ENCODE peak calls at places on chromosomes 7 and 10, in eight cellular contexts. One of them, this sample, is unnamed.
A peak's percentile ranks its signal among the peaks of the same experiment; 100 is the strongest.

GRCh38 chr10:94364480-94364879 is 1.7 kb upstream of the NOC3L start:
- DNase-seq in PC-3: no peak
- DNase-seq in A549: no peak
- DNase-seq in CD4-positive, alpha-beta T cell: no peak
- DNase-seq in suprapubic skin: no peak
- DNase-seq in body of pancreas: no peak
- DNase-seq in PC-9: no peak
- DNase-seq in caudate nucleus: no peak
- DNase-seq in this sample: no peak

GRCh38 chr7:25989140-25989705 is 162.8 kb upstream of the NFE2L3 start:
- DNase-seq in body of pancreas: peak; percentile 32
- DNase-seq in caudate nucleus: no peak
- DNase-seq in PC-9: no peak
- DNase-seq in suprapubic skin: no peak
- DNase-seq in PC-3: no peak
- DNase-seq in A549: no peak
- DNase-seq in CD4-positive, alpha-beta T cell: no peak
- DNase-seq in this sample: no peak

GRCh38 chr7:90580051-90580450 is 16.1 kb upstream of the CDK14 start:
- DNase-seq in A549: no peak
- DNase-seq in suprapubic skin: no peak
- DNase-seq in PC-3: peak; percentile 67
- DNase-seq in body of pancreas: no peak
- DNase-seq in CD4-positive, alpha-beta T cell: no peak
- DNase-seq in PC-9: no peak
- DNase-seq in caudate nucleus: no peak
- DNase-seq in this sample: no peak

GRCh38 chr7:95472521-95473160 is 13.1 kb upstream of the ASB4 start:
- DNase-seq in PC-3: no peak
- DNase-seq in suprapubic skin: no peak
- DNase-seq in A549: no peak
- DNase-seq in CD4-positive, alpha-beta T cell: no peak
- DNase-seq in body of pancreas: no peak
- DNase-seq in PC-9: no peak
- DNase-seq in caudate nucleus: no peak
- DNase-seq in this sample: no peak

GRCh38 chr10:62588116-62588515 is 213.9 kb downstream of the ZNF365 start:
- DNase-seq in PC-9: no peak
- DNase-seq in suprapubic skin: no peak
- DNase-seq in A549: no peak
- DNase-seq in PC-3: peak; percentile 41
- DNase-seq in body of pancreas: no peak
- DNase-seq in CD4-positive, alpha-beta T cell: no peak
- DNase-seq in caudate nucleus: no peak
- DNase-seq in this sample: no peak

GRCh38 chr7:1558841-1559625 is 3.0 kb upstream of the TMEM184A start:
- DNase-seq in CD4-positive, alpha-beta T cell: no peak
- DNase-seq in PC-9: peak; percentile 93
- DNase-seq in A549: no peak
- DNase-seq in PC-3: peak; percentile 66
- DNase-seq in suprapubic skin: no peak
- DNase-seq in body of pancreas: no peak
- DNase-seq in caudate nucleus: no peak
- DNase-seq in this sample: no peak

GRCh38 chr7:135678612-135679575 is 16.6 kb downstream of the STMP1 start:
- DNase-seq in PC-3: peak; percentile 90
- DNase-seq in suprapubic skin: no peak
- DNase-seq in body of pancreas: peak; percentile 63
- DNase-seq in CD4-positive, alpha-beta T cell: no peak
- DNase-seq in PC-9: peak; percentile 88
- DNase-seq in caudate nucleus: no peak
- DNase-seq in A549: no peak
- DNase-seq in this sample: no peak

GRCh38 chr10:69801094-69801433 is 642 bp upstream of the COL13A1 start:
- DNase-seq in body of pancreas: peak; percentile 54
- DNase-seq in A549: peak; percentile 88
- DNase-seq in caudate nucleus: no peak
- DNase-seq in CD4-positive, alpha-beta T cell: peak; percentile 2
- DNase-seq in suprapubic skin: no peak
- DNase-seq in PC-9: peak; percentile 67
- DNase-seq in PC-3: peak; percentile 92
- DNase-seq in this sample: peak; percentile 50

GRCh38 chr7:40579401-40579800 is 444.6 kb downstream of the SUGCT start:
- DNase-seq in CD4-positive, alpha-beta T cell: no peak
- DNase-seq in body of pancreas: no peak
- DNase-seq in PC-9: peak; percentile 26
- DNase-seq in caudate nucleus: no peak
- DNase-seq in A549: no peak
- DNase-seq in suprapubic skin: no peak
- DNase-seq in PC-3: no peak
- DNase-seq in this sample: no peak

GRCh38 chr10:114403545-114404161 is 649 bp downstream of the AFAP1L2 start:
- DNase-seq in CD4-positive, alpha-beta T cell: no peak
- DNase-seq in PC-3: no peak
- DNase-seq in body of pancreas: peak; percentile 38
- DNase-seq in A549: peak; percentile 67
- DNase-seq in suprapubic skin: no peak
- DNase-seq in PC-9: no peak
- DNase-seq in caudate nucleus: no peak
- DNase-seq in this sample: peak; percentile 72

GRCh38 chr7:1274876-1275684 is 42.4 kb downstream of the UNCX start:
- DNase-seq in CD4-positive, alpha-beta T cell: no peak
- DNase-seq in PC-3: no peak
- DNase-seq in suprapubic skin: no peak
- DNase-seq in A549: no peak
- DNase-seq in caudate nucleus: no peak
- DNase-seq in body of pancreas: no peak
- DNase-seq in PC-9: no peak
- DNase-seq in this sample: peak; percentile 28

GRCh38 chr7:91683823-91684222 is 196.7 kb downstream of the MTERF1 start:
- DNase-seq in suprapubic skin: no peak
- DNase-seq in PC-3: no peak
- DNase-seq in body of pancreas: no peak
- DNase-seq in CD4-positive, alpha-beta T cell: no peak
- DNase-seq in A549: no peak
- DNase-seq in PC-9: no peak
- DNase-seq in caudate nucleus: no peak
- DNase-seq in this sample: no peak

GRCh38 chr7:80060218-80060806 is 74.3 kb upstream of the GNAI1 start:
- DNase-seq in PC-3: peak; percentile 80
- DNase-seq in CD4-positive, alpha-beta T cell: no peak
- DNase-seq in caudate nucleus: no peak
- DNase-seq in PC-9: peak; percentile 58
- DNase-seq in suprapubic skin: no peak
- DNase-seq in A549: peak; percentile 17
- DNase-seq in body of pancreas: no peak
- DNase-seq in this sample: no peak

GRCh38 chr7:4641091-4641666 is 40.9 kb upstream of the FOXK1 start:
- DNase-seq in caudate nucleus: no peak
- DNase-seq in PC-3: no peak
- DNase-seq in body of pancreas: peak; percentile 18
- DNase-seq in CD4-positive, alpha-beta T cell: no peak
- DNase-seq in suprapubic skin: no peak
- DNase-seq in A549: no peak
- DNase-seq in PC-9: peak; percentile 17
- DNase-seq in this sample: no peak

GRCh38 chr7:3028767-3029111 is 14.9 kb downstream of the CARD11 start:
- DNase-seq in caudate nucleus: no peak
- DNase-seq in suprapubic skin: no peak
- DNase-seq in PC-9: no peak
- DNase-seq in A549: no peak
- DNase-seq in CD4-positive, alpha-beta T cell: no peak
- DNase-seq in PC-3: no peak
- DNase-seq in body of pancreas: no peak
- DNase-seq in this sample: no peak

GRCh38 chr10:25627606-25628005 is 306.4 kb upstream of the MYO3A start:
- DNase-seq in suprapubic skin: no peak
- DNase-seq in caudate nucleus: no peak
- DNase-seq in CD4-positive, alpha-beta T cell: no peak
- DNase-seq in body of pancreas: no peak
- DNase-seq in PC-3: no peak
- DNase-seq in PC-9: no peak
- DNase-seq in A549: no peak
- DNase-seq in this sample: no peak

GRCh38 chr10:127386606-127387327 is 162.3 kb upstream of the NPS start:
- DNase-seq in PC-9: no peak
- DNase-seq in suprapubic skin: no peak
- DNase-seq in A549: no peak
- DNase-seq in body of pancreas: no peak
- DNase-seq in PC-3: no peak
- DNase-seq in caudate nucleus: no peak
- DNase-seq in CD4-positive, alpha-beta T cell: no peak
- DNase-seq in this sample: no peak

GRCh38 chr10:36602374-36602773 is 523.0 kb upstream of the ANKRD30A start:
- DNase-seq in CD4-positive, alpha-beta T cell: no peak
- DNase-seq in body of pancreas: no peak
- DNase-seq in A549: peak; percentile 10
- DNase-seq in PC-3: peak; percentile 98
- DNase-seq in caudate nucleus: no peak
- DNase-seq in PC-9: no peak
- DNase-seq in suprapubic skin: no peak
- DNase-seq in this sample: no peak

GRCh38 chr10:63614371-63614891 is 93.2 kb downstream of the REEP3 start:
- DNase-seq in suprapubic skin: no peak
- DNase-seq in PC-3: no peak
- DNase-seq in caudate nucleus: peak; percentile 21
- DNase-seq in CD4-positive, alpha-beta T cell: no peak
- DNase-seq in A549: no peak
- DNase-seq in PC-9: no peak
- DNase-seq in body of pancreas: no peak
- DNase-seq in this sample: no peak

GRCh38 chr10:114181971-114182370 is 2.8 kb downstream of the TDRD1 start:
- DNase-seq in CD4-positive, alpha-beta T cell: no peak
- DNase-seq in PC-3: no peak
- DNase-seq in body of pancreas: peak; percentile 82
- DNase-seq in A549: no peak
- DNase-seq in suprapubic skin: no peak
- DNase-seq in caudate nucleus: no peak
- DNase-seq in PC-9: peak; percentile 42
- DNase-seq in this sample: peak; percentile 79

GRCh38 chr10:16909961-16910794 is 93.0 kb upstream of the RSU1 start:
- DNase-seq in A549: no peak
- DNase-seq in caudate nucleus: no peak
- DNase-seq in body of pancreas: no peak
- DNase-seq in suprapubic skin: no peak
- DNase-seq in PC-3: no peak
- DNase-seq in PC-9: no peak
- DNase-seq in CD4-positive, alpha-beta T cell: no peak
- DNase-seq in this sample: no peak

GRCh38 chr10:21100871-21101514 is 203.9 kb upstream of the NEBL start:
- DNase-seq in CD4-positive, alpha-beta T cell: no peak
- DNase-seq in body of pancreas: no peak
- DNase-seq in caudate nucleus: no peak
- DNase-seq in A549: no peak
- DNase-seq in PC-9: peak; percentile 70
- DNase-seq in suprapubic skin: no peak
- DNase-seq in PC-3: peak; percentile 66
- DNase-seq in this sample: no peak
- H3K27ac ChIP-seq in CD4-positive, alpha-beta T cell: no peak overlapping the region
- H3K27ac ChIP-seq in body of pancreas: no peak overlapping the region
- H3K27ac ChIP-seq in caudate nucleus: peak overlapping the region; percentile 75
- H3K27ac ChIP-seq in A549: peak overlapping the region; percentile 24
- H3K27ac ChIP-seq in PC-9: peak overlapping the region; percentile 78
- H3K27ac ChIP-seq in suprapubic skin: no peak overlapping the region
- H3K27ac ChIP-seq in PC-3: peak overlapping the region; percentile 93
- H3K27ac ChIP-seq in this sample: no peak overlapping the region

DNA sequence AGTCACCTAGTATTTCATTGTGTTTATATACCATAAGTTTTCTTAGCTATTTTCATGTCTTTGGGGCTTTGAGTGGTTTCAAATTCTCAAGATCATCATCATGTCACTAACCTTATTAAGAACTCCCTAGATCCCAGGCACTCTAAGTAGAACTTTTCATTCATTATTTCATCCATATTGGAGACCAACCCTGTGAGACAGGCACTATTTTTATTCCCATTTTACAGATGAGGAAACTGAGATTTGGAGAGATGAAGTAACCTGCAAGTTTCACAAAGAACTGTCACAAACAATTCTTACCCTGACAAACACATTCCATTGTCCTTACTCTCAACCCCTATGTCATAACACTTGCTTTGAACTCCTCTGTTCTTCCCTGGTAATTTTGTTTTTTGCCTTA is 13.8 kb upstream of the SND1 start:
- DNase-seq in body of pancreas: no peak
- DNase-seq in caudate nucleus: no peak
- DNase-seq in PC-3: no peak
- DNase-seq in PC-9: no peak
- DNase-seq in suprapubic skin: no peak
- DNase-seq in CD4-positive, alpha-beta T cell: no peak
- DNase-seq in A549: no peak
- DNase-seq in this sample: no peak
- H3K27ac ChIP-seq in body of pancreas: no peak overlapping the region
- H3K27ac ChIP-seq in caudate nucleus: no peak overlapping the region
- H3K27ac ChIP-seq in PC-3: no peak overlapping the region
- H3K27ac ChIP-seq in PC-9: no peak overlapping the region
- H3K27ac ChIP-seq in suprapubic skin: no peak overlapping the region
- H3K27ac ChIP-seq in CD4-positive, alpha-beta T cell: no peak overlapping the region
- H3K27ac ChIP-seq in A549: no peak overlapping the region
- H3K27ac ChIP-seq in this sample: no peak overlapping the region

GRCh38 chr10:11670311-11670825 is 58.9 kb upstream of the USP6NL start:
- DNase-seq in PC-3: no peak
- DNase-seq in suprapubic skin: no peak
- DNase-seq in A549: no peak
- DNase-seq in body of pancreas: no peak
- DNase-seq in caudate nucleus: no peak
- DNase-seq in PC-9: no peak
- DNase-seq in CD4-positive, alpha-beta T cell: no peak
- DNase-seq in this sample: no peak

GRCh38 chr10:11667756-11668155 is 56.3 kb upstream of the USP6NL start:
- DNase-seq in CD4-positive, alpha-beta T cell: no peak
- DNase-seq in body of pancreas: no peak
- DNase-seq in A549: no peak
- DNase-seq in PC-9: no peak
- DNase-seq in PC-3: no peak
- DNase-seq in caudate nucleus: no peak
- DNase-seq in suprapubic skin: peak; percentile 16
- DNase-seq in this sample: no peak

GRCh38 chr10:11672836-11673235 is 61.4 kb upstream of the USP6NL start:
- DNase-seq in body of pancreas: no peak
- DNase-seq in PC-3: no peak
- DNase-seq in A549: no peak
- DNase-seq in PC-9: no peak
- DNase-seq in CD4-positive, alpha-beta T cell: no peak
- DNase-seq in suprapubic skin: no peak
- DNase-seq in caudate nucleus: no peak
- DNase-seq in this sample: no peak

GRCh38 chr10:11673346-11674330 is 62.2 kb upstream of the USP6NL start:
- DNase-seq in CD4-positive, alpha-beta T cell: no peak
- DNase-seq in PC-3: no peak
- DNase-seq in caudate nucleus: no peak
- DNase-seq in suprapubic skin: no peak
- DNase-seq in A549: no peak
- DNase-seq in PC-9: no peak
- DNase-seq in body of pancreas: peak; percentile 45
- DNase-seq in this sample: no peak

GRCh38 chr10:11668847-11669610 is 57.6 kb upstream of the USP6NL start:
- DNase-seq in caudate nucleus: no peak
- DNase-seq in A549: no peak
- DNase-seq in PC-3: no peak
- DNase-seq in CD4-positive, alpha-beta T cell: no peak
- DNase-seq in PC-9: no peak
- DNase-seq in body of pancreas: no peak
- DNase-seq in suprapubic skin: peak; percentile 52
- DNase-seq in this sample: no peak
- H3K27ac ChIP-seq in caudate nucleus: no peak overlapping the region
- H3K27ac ChIP-seq in A549: no peak overlapping the region
- H3K27ac ChIP-seq in PC-3: no peak overlapping the region
- H3K27ac ChIP-seq in CD4-positive, alpha-beta T cell: no peak overlapping the region
- H3K27ac ChIP-seq in PC-9: no peak overlapping the region
- H3K27ac ChIP-seq in body of pancreas: no peak overlapping the region
- H3K27ac ChIP-seq in suprapubic skin: no peak overlapping the region
- H3K27ac ChIP-seq in this sample: no peak overlapping the region

GRCh38 chr10:130725474-130725970 is 586.0 kb downstream of the TCERG1L start:
- DNase-seq in PC-9: no peak
- DNase-seq in PC-3: no peak
- DNase-seq in suprapubic skin: no peak
- DNase-seq in caudate nucleus: no peak
- DNase-seq in body of pancreas: no peak
- DNase-seq in CD4-positive, alpha-beta T cell: no peak
- DNase-seq in A549: no peak
- DNase-seq in this sample: no peak
- H3K27ac ChIP-seq in PC-9: no peak overlapping the region
- H3K27ac ChIP-seq in PC-3: no peak overlapping the region
- H3K27ac ChIP-seq in suprapubic skin: no peak overlapping the region
- H3K27ac ChIP-seq in caudate nucleus: no peak overlapping the region
- H3K27ac ChIP-seq in body of pancreas: no peak overlapping the region
- H3K27ac ChIP-seq in CD4-positive, alpha-beta T cell: no peak overlapping the region
- H3K27ac ChIP-seq in A549: no peak overlapping the region
- H3K27ac ChIP-seq in this sample: no peak overlapping the region